ENCODE peak calls at places on chromosomes 13 and 19, in four cellular contexts. One of them, this sample, is unnamed. For H4K20me1, the result is how much of the 10 kb centered on the place peaks cover.

GRCh38 chr19:14450168-14450874 is 17.2 kb downstream of the PKN1 start:
- DNase-seq in MM.1S: peak
- DNase-seq in H9: peak
- DNase-seq in PC-3: peak
- DNase-seq in this sample: peak

GRCh38 chr19:21434967-21435544 is 38.1 kb downstream of the ZNF493 start:
- DNase-seq in MM.1S: no peak
- DNase-seq in H9: no peak
- DNase-seq in PC-3: no peak
- DNase-seq in this sample: no peak

GRCh38 chr13:96849091-96849490 is 145.2 kb downstream of the OXGR1 start:
- DNase-seq in PC-3: no peak
- DNase-seq in MM.1S: no peak
- DNase-seq in H9: no peak
- DNase-seq in this sample: no peak

GRCh38 chr13:99960663-99961440 is 10.7 kb downstream of the ZIC5 start:
- DNase-seq in MM.1S: no peak
- DNase-seq in PC-3: no peak
- DNase-seq in H9: no peak
- DNase-seq in this sample: no peak

GRCh38 chr19:10871711-10872550 is 578 bp downstream of the CARM1 start:
- DNase-seq in H9: no peak
- DNase-seq in PC-3: peak
- DNase-seq in MM.1S: peak
- DNase-seq in this sample: peak

GRCh38 chr13:39501711-39502324 is 101.2 kb downstream of the LHFPL6 start:
- DNase-seq in PC-3: no peak
- DNase-seq in H9: no peak
- DNase-seq in MM.1S: no peak
- DNase-seq in this sample: no peak

GRCh38 chr19:13718733-13719132 is 45.6 kb upstream of the MRI1 start:
- DNase-seq in PC-3: peak
- DNase-seq in H9: peak
- DNase-seq in MM.1S: no peak
- DNase-seq in this sample: peak

GRCh38 chr19:53192771-53193533 is at the start of gene ZNF665:
- DNase-seq in PC-3: peak
- DNase-seq in H9: peak
- DNase-seq in MM.1S: no peak
- DNase-seq in this sample: peak

GRCh38 chr13:75581874-75582640 is 32.5 kb downstream of the UCHL3 start:
- DNase-seq in PC-3: no peak
- DNase-seq in MM.1S: no peak
- DNase-seq in H9: no peak
- DNase-seq in this sample: no peak

GRCh38 chr19:32570081-32570785 is 10.8 kb upstream of the PDCD5 start:
- DNase-seq in PC-3: peak
- DNase-seq in MM.1S: peak
- DNase-seq in H9: peak
- DNase-seq in this sample: peak

GRCh38 chr13:71871844-71872243 is 4.8 kb upstream of the DACH1 start:
- DNase-seq in H9: no peak
- DNase-seq in PC-3: no peak
- DNase-seq in MM.1S: no peak
- DNase-seq in this sample: no peak

GRCh38 chr19:52226652-52227051 is 36.8 kb downstream of the PPP2R1A start:
- DNase-seq in MM.1S: no peak
- DNase-seq in H9: no peak
- DNase-seq in PC-3: no peak
- DNase-seq in this sample: no peak

GRCh38 chr19:29625316-29625715 is 19.2 kb downstream of the POP4 start:
- DNase-seq in H9: no peak
- DNase-seq in MM.1S: no peak
- DNase-seq in PC-3: no peak
- DNase-seq in this sample: no peak

GRCh38 chr19:15332311-15332996 is at the start of gene BRD4:
- DNase-seq in PC-3: peak
- DNase-seq in MM.1S: peak
- DNase-seq in H9: peak
- DNase-seq in this sample: peak

GRCh38 chr13:28387740-28388501 is 107.0 kb downstream of the FLT1 start:
- DNase-seq in PC-3: no peak
- DNase-seq in H9: no peak
- DNase-seq in MM.1S: no peak
- DNase-seq in this sample: no peak

GRCh38 chr19:45814166-45814780 is 835 bp downstream of the RSPH6A start:
- DNase-seq in PC-3: no peak
- DNase-seq in MM.1S: no peak
- DNase-seq in H9: no peak
- DNase-seq in this sample: peak

GRCh38 chr19:38532939-38533338 is 84.8 kb downstream of the MAP4K1 start:
- DNase-seq in PC-3: no peak
- DNase-seq in H9: no peak
- DNase-seq in MM.1S: no peak
- DNase-seq in this sample: no peak

GRCh38 chr19:37931941-37932655 is 25.1 kb downstream of the SIPA1L3 start:
- DNase-seq in MM.1S: peak
- DNase-seq in H9: peak
- DNase-seq in PC-3: peak
- DNase-seq in this sample: peak

GRCh38 chr13:76643596-76643995 is 242.6 kb downstream of the KCTD12 start:
- DNase-seq in H9: no peak
- DNase-seq in MM.1S: no peak
- DNase-seq in PC-3: no peak
- DNase-seq in this sample: no peak

GRCh38 chr19:4115050-4115817 is 8.7 kb downstream of the MAP2K2 start:
- DNase-seq in H9: no peak
- DNase-seq in PC-3: no peak
- DNase-seq in MM.1S: peak
- DNase-seq in this sample: no peak

GRCh38 chr19:29552454-29553280 is 26.9 kb downstream of the VSTM2B start:
- DNase-seq in MM.1S: no peak
- DNase-seq in PC-3: no peak
- DNase-seq in H9: peak
- DNase-seq in this sample: no peak

GRCh38 chr19:39645800-39646411 is 9.8 kb upstream of the LGALS16 start:
- DNase-seq in H9: no peak
- DNase-seq in PC-3: peak
- DNase-seq in MM.1S: peak
- DNase-seq in this sample: peak

GRCh38 chr13:29999492-30000372 is 149.3 kb upstream of the UBL3 start:
- DNase-seq in MM.1S: no peak
- DNase-seq in H9: no peak
- DNase-seq in PC-3: no peak
- DNase-seq in this sample: no peak

GRCh38 chr19:51359294-51359693 is 6.9 kb downstream of the ETFB start:
- DNase-seq in MM.1S: no peak
- DNase-seq in H9: no peak
- DNase-seq in PC-3: peak
- DNase-seq in this sample: peak

GRCh38 chr19:57558525-57558924 is 1.1 kb downstream of the ZNF550 start:
- DNase-seq in MM.1S: no peak
- DNase-seq in PC-3: peak
- DNase-seq in H9: no peak
- DNase-seq in this sample: peak

GRCh38 chr13:113665582-113666323 is 1.3 kb upstream of the GRK1 start:
- DNase-seq in MM.1S: no peak
- DNase-seq in PC-3: no peak
- DNase-seq in H9: no peak
- DNase-seq in this sample: no peak

GRCh38 chr19:57263244-57263643 is 17.0 kb upstream of the ZNF460 start:
- DNase-seq in H9: no peak
- DNase-seq in MM.1S: no peak
- DNase-seq in PC-3: no peak
- DNase-seq in this sample: no peak

GRCh38 chr13:30479154-30479553 is 13.4 kb upstream of the HMGB1 start:
- DNase-seq in MM.1S: no peak
- DNase-seq in PC-3: no peak
- DNase-seq in H9: no peak
- DNase-seq in this sample: no peak

GRCh38 chr19:56692496-56692895 is 20.9 kb upstream of the ZNF835 start:
- DNase-seq in PC-3: no peak
- DNase-seq in MM.1S: no peak
- DNase-seq in H9: no peak
- DNase-seq in this sample: peak

GRCh38 chr13:99218545-99218944 is 17.9 kb downstream of the UBAC2 start:
- DNase-seq in H9: no peak
- DNase-seq in MM.1S: no peak
- DNase-seq in PC-3: no peak
- DNase-seq in this sample: no peak

GRCh38 chr19:51064534-51065220 is at the start of gene KLK13:
- DNase-seq in H9: peak
- DNase-seq in PC-3: no peak
- DNase-seq in MM.1S: no peak
- DNase-seq in this sample: peak

GRCh38 chr19:57096640-57097361 is 23.0 kb upstream of the USP29 start:
- DNase-seq in H9: no peak
- DNase-seq in MM.1S: no peak
- DNase-seq in PC-3: no peak
- DNase-seq in this sample: peak

GRCh38 chr19:11673608-11674041 is 65.1 kb downstream of the ZNF823 start:
- DNase-seq in PC-3: peak
- DNase-seq in H9: peak
- DNase-seq in MM.1S: no peak
- DNase-seq in this sample: peak

GRCh38 chr13:110634558-110634957 is 19.2 kb downstream of the NAXD start:
- DNase-seq in PC-3: peak
- DNase-seq in H9: no peak
- DNase-seq in MM.1S: no peak
- DNase-seq in this sample: peak
- H4K20me1 ChIP-seq in PC-3: under half
- H4K20me1 ChIP-seq in H9: under half
- H4K20me1 ChIP-seq in MM.1S: under half
- H4K20me1 ChIP-seq in this sample: under half

GRCh38 chr19:7529246-7529600 is 6.3 kb upstream of the PNPLA6 start:
- DNase-seq in MM.1S: no peak
- DNase-seq in PC-3: no peak
- DNase-seq in H9: no peak
- DNase-seq in this sample: no peak

GRCh38 chr19:7528522-7529245 is 6.3 kb downstream of the MCOLN1 start:
- DNase-seq in H9: no peak
- DNase-seq in PC-3: no peak
- DNase-seq in MM.1S: no peak
- DNase-seq in this sample: no peak

GRCh38 chr19:7528192-7528519 is 5.7 kb downstream of the MCOLN1 start:
- DNase-seq in PC-3: no peak
- DNase-seq in H9: no peak
- DNase-seq in MM.1S: no peak
- DNase-seq in this sample: no peak

GRCh38 chr19:7527516-7528191 is 5.2 kb downstream of the MCOLN1 start:
- DNase-seq in PC-3: no peak
- DNase-seq in MM.1S: no peak
- DNase-seq in H9: no peak
- DNase-seq in this sample: no peak

GRCh38 chr19:7529610-7530490 is 5.7 kb upstream of the PNPLA6 start:
- DNase-seq in MM.1S: no peak
- DNase-seq in PC-3: no peak
- DNase-seq in H9: no peak
- DNase-seq in this sample: no peak
- H3K9ac ChIP-seq in MM.1S: no peak
- H3K9ac ChIP-seq in PC-3: no peak
- H3K9ac ChIP-seq in H9: no peak
- H3K9ac ChIP-seq in this sample: no peak

DNA sequence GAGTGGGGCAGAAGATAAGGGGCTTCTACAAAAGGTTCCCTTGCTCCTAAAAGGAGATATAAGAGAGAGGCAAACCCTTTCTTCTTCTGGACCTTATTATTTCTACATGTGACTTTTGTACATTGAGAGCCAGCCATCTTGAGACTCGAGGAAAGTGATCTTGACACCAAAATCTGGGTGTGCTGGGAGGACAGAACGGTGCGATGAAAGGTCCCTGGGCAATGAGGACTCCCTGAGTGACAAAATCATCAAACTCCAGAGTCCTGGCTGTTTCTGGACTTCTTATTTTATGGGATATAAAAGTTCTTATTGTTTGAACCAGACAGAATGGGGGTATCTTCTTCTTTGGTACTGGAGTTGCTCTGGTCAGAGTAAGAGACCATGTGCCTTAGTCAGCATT is 411.0 kb downstream of the ZNF536 start:
- DNase-seq in H9: no peak
- DNase-seq in PC-3: no peak
- DNase-seq in MM.1S: no peak
- DNase-seq in this sample: no peak
- H4K20me1 ChIP-seq in H9: under half
- H4K20me1 ChIP-seq in PC-3: under half
- H4K20me1 ChIP-seq in MM.1S: under half
- H4K20me1 ChIP-seq in this sample: under half

GRCh38 chr19:1082928-1083816 is 12.0 kb downstream of the POLR2E start:
- DNase-seq in MM.1S: no peak
- DNase-seq in PC-3: no peak
- DNase-seq in H9: no peak
- DNase-seq in this sample: no peak
- H3K9ac ChIP-seq in MM.1S: no peak
- H3K9ac ChIP-seq in PC-3: no peak
- H3K9ac ChIP-seq in H9: no peak
- H3K9ac ChIP-seq in this sample: no peak

GRCh38 chr13:111295896-111296295 is 24.5 kb upstream of the TEX29 start:
- DNase-seq in MM.1S: no peak
- DNase-seq in H9: no peak
- DNase-seq in PC-3: no peak
- DNase-seq in this sample: no peak
- H4K20me1 ChIP-seq in MM.1S: under half
- H4K20me1 ChIP-seq in H9: under half
- H4K20me1 ChIP-seq in PC-3: under half
- H4K20me1 ChIP-seq in this sample: under half

This sample was measured in GM23248.